ENCODE peak calls at places on chromosomes 4 and X, in eight cellular contexts. L is stimulated activated CD4-positive, alpha-beta T cell treated with anti-CD3 and anti-CD28 coated beads, Interleukin-4, amount 100 ng/mL, for 48 hours; K is GM04503; T is activated CD8-positive, alpha-beta memory T cell treated with anti-CD3 and anti-CD28 coated beads for 1 hour; N is nephron progenitor cell; Z is left ventricle myocardium superior; Y is HFF-Myc; D is brain microvascular endothelial cell. G is an unnamed sample.

GRCh38 chrX:56812515-56813105 is 83.6 kb downstream of the NBDY start:
- DNase-seq in T (no peak), L (no peak), Z (no peak), Y (no peak), N (no peak), K (no peak), D (no peak), G (no peak)

GRCh38 chrX:421646-422325 is 35.1 kb upstream of the PPP2R3B start:
- DNase-seq in N (peak), Y (no peak), D (no peak), T (no peak), K (no peak), Z (no peak), L (no peak), G (no peak)

GRCh38 chrX:153774576-153775292 is 6.1 kb upstream of the SRPK3 start:
- DNase-seq in T (no peak), Y (no peak), D (no peak), Z (peak), L (no peak), N (peak), K (no peak), G (no peak)

GRCh38 chr4:183553601-183554345 is 48.9 kb downstream of the ING2 start:
- DNase-seq in Z (no peak), Y (no peak), K (no peak), T (no peak), D (no peak), N (no peak), L (no peak), G (no peak)

GRCh38 chrX:84187501-84188319 is at the start of gene RPS6KA6:
- DNase-seq in D (no peak), K (no peak), L (no peak), N (peak), T (no peak), Z (peak), Y (no peak), G (peak)

GRCh38 chr4:21819086-21819485 is 129.5 kb downstream of the KCNIP4 start:
- DNase-seq in Z (peak), Y (no peak), T (no peak), D (no peak), L (no peak), N (no peak), K (no peak), G (no peak)

GRCh38 chr4:8745828-8746225 is 125.8 kb downstream of the HMX1 start:
- DNase-seq in Z (no peak), N (no peak), Y (no peak), D (no peak), T (no peak), L (no peak), K (no peak), G (no peak)

GRCh38 chr4:62644372-62644771 is 1444.2 kb downstream of the ADGRL3 start:
- DNase-seq in Y (no peak), L (no peak), K (no peak), Z (no peak), D (peak), N (peak), T (no peak), G (no peak)

GRCh38 chrX:151870603-151871002 is 42.1 kb upstream of the MAGEA4 start:
- DNase-seq in Y (peak), T (no peak), Z (no peak), D (peak), N (no peak), L (no peak), K (peak), G (peak)

GRCh38 chr4:114072781-114073180 is 93.3 kb upstream of the ARSJ start:
- DNase-seq in L (no peak), T (no peak), Y (no peak), Z (no peak), N (no peak), K (no peak), D (no peak), G (no peak)

GRCh38 chr4:163662761-163663160 is 168.3 kb downstream of the TMA16 start:
- DNase-seq in Z (no peak), T (no peak), Y (no peak), D (no peak), K (no peak), L (no peak), N (no peak), G (no peak)

GRCh38 chrX:2829066-2829430 is 318 bp downstream of the GYG2 start:
- DNase-seq in D (no peak), K (no peak), T (no peak), N (peak), Y (no peak), Z (no peak), L (no peak), G (no peak)

GRCh38 chr4:3253808-3254207 is 4.8 kb downstream of the MSANTD1 start:
- DNase-seq in K (no peak), Y (no peak), Z (peak), N (no peak), D (no peak), L (no peak), T (no peak), G (no peak)

GRCh38 chrX:150543230-150544155 is 24.9 kb upstream of the MTM1 start:
- DNase-seq in L (no peak), K (no peak), T (no peak), D (no peak), Z (no peak), Y (no peak), N (no peak), G (no peak)

GRCh38 chr4:31548823-31549222 is 828.7 kb downstream of the PCDH7 start:
- DNase-seq in D (no peak), K (no peak), N (no peak), L (no peak), T (no peak), Z (no peak), Y (no peak), G (no peak)

GRCh38 chrX:153881281-153881680 is 4.7 kb downstream of the L1CAM start:
- DNase-seq in L (no peak), D (no peak), Y (no peak), K (no peak), Z (no peak), T (no peak), N (no peak), G (no peak)